ENCODE peak calls at places on chromosomes 7 and 10, in ten cellular contexts. One of them, this sample, is unnamed.

GRCh38 chr10:31399631-31400030 is 80.6 kb downstream of the ZEB1 start:
- DNase-seq in stomach: no peak
- DNase-seq in transverse colon: no peak
- DNase-seq in H1: no peak
- DNase-seq in sigmoid colon: no peak
- DNase-seq in Panc1: no peak
- DNase-seq in GM23338: no peak
- DNase-seq in HCT116: no peak
- DNase-seq in SK-N-SH: no peak
- DNase-seq in HL-60: no peak
- DNase-seq in this sample: no peak

GRCh38 chr7:29190349-29191045 is 4.1 kb upstream of the CHN2 start:
- DNase-seq in stomach: no peak
- DNase-seq in transverse colon: no peak
- DNase-seq in H1: no peak
- DNase-seq in sigmoid colon: no peak
- DNase-seq in Panc1: no peak
- DNase-seq in GM23338: no peak
- DNase-seq in HCT116: no peak
- DNase-seq in SK-N-SH: no peak
- DNase-seq in HL-60: no peak
- DNase-seq in this sample: no peak

GRCh38 chr10:71714055-71714454 is 5.5 kb downstream of the C10orf105 start:
- DNase-seq in stomach: no peak
- DNase-seq in transverse colon: no peak
- DNase-seq in H1: no peak
- DNase-seq in sigmoid colon: no peak
- DNase-seq in Panc1: no peak
- DNase-seq in GM23338: no peak
- DNase-seq in HCT116: no peak
- DNase-seq in SK-N-SH: no peak
- DNase-seq in HL-60: no peak
- DNase-seq in this sample: peak; percentile 65

GRCh38 chr10:95513008-95513589 is 48.1 kb downstream of the SORBS1 start:
- DNase-seq in stomach: peak; percentile 87
- DNase-seq in transverse colon: peak; percentile 41
- DNase-seq in H1: no peak
- DNase-seq in sigmoid colon: no peak
- DNase-seq in Panc1: no peak
- DNase-seq in GM23338: no peak
- DNase-seq in HCT116: no peak
- DNase-seq in SK-N-SH: no peak
- DNase-seq in HL-60: no peak
- DNase-seq in this sample: no peak

GRCh38 chr10:124739119-124739921 is 4.9 kb downstream of the FAM53B start:
- DNase-seq in stomach: no peak
- DNase-seq in transverse colon: no peak
- DNase-seq in H1: no peak
- DNase-seq in sigmoid colon: peak; percentile 74
- DNase-seq in Panc1: no peak
- DNase-seq in GM23338: peak; percentile 33
- DNase-seq in HCT116: no peak
- DNase-seq in SK-N-SH: no peak
- DNase-seq in HL-60: no peak
- DNase-seq in this sample: no peak

GRCh38 chr7:3236268-3236667 is 64.8 kb upstream of the SDK1 start:
- DNase-seq in stomach: no peak
- DNase-seq in transverse colon: no peak
- DNase-seq in H1: no peak
- DNase-seq in sigmoid colon: no peak
- DNase-seq in Panc1: no peak
- DNase-seq in GM23338: no peak
- DNase-seq in HCT116: no peak
- DNase-seq in SK-N-SH: no peak
- DNase-seq in HL-60: no peak
- DNase-seq in this sample: no peak

GRCh38 chr7:134353411-134353810 is 36.7 kb upstream of the SLC35B4 start:
- DNase-seq in stomach: no peak
- DNase-seq in transverse colon: no peak
- DNase-seq in H1: no peak
- DNase-seq in sigmoid colon: no peak
- DNase-seq in Panc1: no peak
- DNase-seq in GM23338: no peak
- DNase-seq in HCT116: no peak
- DNase-seq in SK-N-SH: no peak
- DNase-seq in HL-60: no peak
- DNase-seq in this sample: no peak

GRCh38 chr7:106542550-106543220 is 118.3 kb downstream of the CCDC71L start:
- DNase-seq in stomach: peak; percentile 60
- DNase-seq in transverse colon: peak; percentile 73
- DNase-seq in H1: peak; percentile 38
- DNase-seq in sigmoid colon: peak; percentile 75
- DNase-seq in Panc1: peak; percentile 42
- DNase-seq in GM23338: peak; percentile 90
- DNase-seq in HCT116: peak; percentile 77
- DNase-seq in SK-N-SH: peak; percentile 65
- DNase-seq in HL-60: peak; percentile 49
- DNase-seq in this sample: no peak

GRCh38 chr7:112495820-112496462 is 15.2 kb downstream of the LSMEM1 start:
- DNase-seq in stomach: peak; percentile 67
- DNase-seq in transverse colon: peak; percentile 61
- DNase-seq in H1: peak; percentile 23
- DNase-seq in sigmoid colon: peak; percentile 79
- DNase-seq in Panc1: peak; percentile 74
- DNase-seq in GM23338: peak; percentile 85
- DNase-seq in HCT116: peak; percentile 65
- DNase-seq in SK-N-SH: peak; percentile 57
- DNase-seq in HL-60: peak; percentile 51
- DNase-seq in this sample: peak; percentile 71

GRCh38 chr10:77604941-77605351 is 32.7 kb downstream of the KCNMA1 start:
- DNase-seq in stomach: no peak
- DNase-seq in transverse colon: peak; percentile 67
- DNase-seq in H1: no peak
- DNase-seq in sigmoid colon: peak; percentile 65
- DNase-seq in Panc1: no peak
- DNase-seq in GM23338: no peak
- DNase-seq in HCT116: no peak
- DNase-seq in SK-N-SH: no peak
- DNase-seq in HL-60: no peak
- DNase-seq in this sample: no peak

GRCh38 chr7:5425507-5426225 is 2.0 kb upstream of the TNRC18 start:
- DNase-seq in stomach: peak; percentile 65
- DNase-seq in transverse colon: peak; percentile 69
- DNase-seq in H1: no peak
- DNase-seq in sigmoid colon: peak; percentile 89
- DNase-seq in Panc1: no peak
- DNase-seq in GM23338: peak; percentile 95
- DNase-seq in HCT116: no peak
- DNase-seq in SK-N-SH: peak; percentile 83
- DNase-seq in HL-60: peak; percentile 75
- DNase-seq in this sample: peak; percentile 87

GRCh38 chr7:101172005-101172853 is 6.9 kb upstream of the VGF start:
- DNase-seq in stomach: no peak
- DNase-seq in transverse colon: no peak
- DNase-seq in H1: no peak
- DNase-seq in sigmoid colon: no peak
- DNase-seq in Panc1: no peak
- DNase-seq in GM23338: peak; percentile 87
- DNase-seq in HCT116: no peak
- DNase-seq in SK-N-SH: peak; percentile 36
- DNase-seq in HL-60: no peak
- DNase-seq in this sample: no peak

GRCh38 chr7:2219606-2220005 is 13.1 kb downstream of the MAD1L1 start:
- DNase-seq in stomach: no peak
- DNase-seq in transverse colon: no peak
- DNase-seq in H1: no peak
- DNase-seq in sigmoid colon: no peak
- DNase-seq in Panc1: no peak
- DNase-seq in GM23338: no peak
- DNase-seq in HCT116: no peak
- DNase-seq in SK-N-SH: no peak
- DNase-seq in HL-60: no peak
- DNase-seq in this sample: no peak

GRCh38 chr7:422191-422885 is 97.3 kb downstream of the PDGFA start:
- DNase-seq in stomach: no peak
- DNase-seq in transverse colon: no peak
- DNase-seq in H1: no peak
- DNase-seq in sigmoid colon: no peak
- DNase-seq in Panc1: no peak
- DNase-seq in GM23338: no peak
- DNase-seq in HCT116: no peak
- DNase-seq in SK-N-SH: no peak
- DNase-seq in HL-60: no peak
- DNase-seq in this sample: no peak

GRCh38 chr10:132994811-132995210 is 52.4 kb upstream of the CFAP46 start:
- DNase-seq in stomach: no peak
- DNase-seq in transverse colon: no peak
- DNase-seq in H1: no peak
- DNase-seq in sigmoid colon: no peak
- DNase-seq in Panc1: no peak
- DNase-seq in GM23338: no peak
- DNase-seq in HCT116: no peak
- DNase-seq in SK-N-SH: no peak
- DNase-seq in HL-60: no peak
- DNase-seq in this sample: no peak

DNA sequence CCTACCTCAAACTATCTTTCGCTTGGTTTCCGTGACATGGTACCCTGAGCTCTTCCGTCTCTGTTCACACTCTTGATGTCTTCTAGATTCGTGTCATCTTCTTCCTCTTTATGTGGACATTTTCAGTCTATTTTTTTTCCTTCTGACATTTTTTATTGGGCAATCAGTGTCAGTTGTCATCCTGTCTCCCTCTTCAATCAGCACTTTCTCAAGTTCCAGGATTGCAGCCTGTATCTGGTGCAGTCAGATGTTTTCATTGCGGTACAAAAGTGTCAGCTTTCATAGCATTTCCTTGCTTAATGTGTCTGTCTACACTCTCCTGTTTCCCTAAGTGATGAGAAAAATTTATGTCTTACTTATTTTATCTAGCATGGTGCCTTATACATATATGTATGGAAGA is 51.1 kb upstream of the ETV1 start:
- DNase-seq in stomach: no peak
- DNase-seq in transverse colon: no peak
- DNase-seq in H1: no peak
- DNase-seq in sigmoid colon: no peak
- DNase-seq in Panc1: no peak
- DNase-seq in GM23338: no peak
- DNase-seq in HCT116: no peak
- DNase-seq in SK-N-SH: no peak
- DNase-seq in HL-60: no peak
- DNase-seq in this sample: no peak
- TF ChIP-seq POLR2AphosphoS5 in stomach: no peak
- TF ChIP-seq POLR2AphosphoS5 in transverse colon: no peak
- TF ChIP-seq POLR2AphosphoS5 in H1: no peak
- TF ChIP-seq POLR2AphosphoS5 in sigmoid colon: no peak
- TF ChIP-seq POLR2AphosphoS5 in Panc1: no peak
- TF ChIP-seq POLR2AphosphoS5 in GM23338: no peak
- TF ChIP-seq POLR2AphosphoS5 in HCT116: no peak
- TF ChIP-seq POLR2AphosphoS5 in SK-N-SH: no peak
- TF ChIP-seq POLR2AphosphoS5 in HL-60: no peak
- TF ChIP-seq POLR2AphosphoS5 in this sample: no peak

GRCh38 chr7:49483142-49483541 is 290.3 kb upstream of the VWC2 start:
- DNase-seq in stomach: no peak
- DNase-seq in transverse colon: peak; percentile 8
- DNase-seq in H1: no peak
- DNase-seq in sigmoid colon: no peak
- DNase-seq in Panc1: no peak
- DNase-seq in GM23338: peak; percentile 28
- DNase-seq in HCT116: no peak
- DNase-seq in SK-N-SH: peak; percentile 6
- DNase-seq in HL-60: peak; percentile 3
- DNase-seq in this sample: no peak
- TF ChIP-seq CTCF in stomach: no peak
- TF ChIP-seq CTCF in transverse colon: peak; percentile 26
- TF ChIP-seq CTCF in H1: peak; percentile 25
- TF ChIP-seq CTCF in sigmoid colon: no peak
- TF ChIP-seq CTCF in Panc1: peak; percentile 11
- TF ChIP-seq CTCF in GM23338: peak; percentile 39
- TF ChIP-seq CTCF in HCT116: no peak
- TF ChIP-seq CTCF in SK-N-SH: peak; percentile 24
- TF ChIP-seq CTCF in HL-60: no peak
- TF ChIP-seq CTCF in this sample: peak; percentile 19

GRCh38 chr10:14603539-14604102 is 171.1 kb downstream of the FAM107B start:
- DNase-seq in stomach: no peak
- DNase-seq in transverse colon: no peak
- DNase-seq in H1: no peak
- DNase-seq in sigmoid colon: no peak
- DNase-seq in Panc1: no peak
- DNase-seq in GM23338: peak; percentile 41
- DNase-seq in HCT116: no peak
- DNase-seq in SK-N-SH: peak; percentile 76
- DNase-seq in HL-60: peak; percentile 50
- DNase-seq in this sample: no peak
- TF ChIP-seq POLR2AphosphoS5 in stomach: no peak
- TF ChIP-seq POLR2AphosphoS5 in transverse colon: no peak
- TF ChIP-seq POLR2AphosphoS5 in H1: no peak
- TF ChIP-seq POLR2AphosphoS5 in sigmoid colon: no peak
- TF ChIP-seq POLR2AphosphoS5 in Panc1: no peak
- TF ChIP-seq POLR2AphosphoS5 in GM23338: no peak
- TF ChIP-seq POLR2AphosphoS5 in HCT116: no peak
- TF ChIP-seq POLR2AphosphoS5 in SK-N-SH: no peak
- TF ChIP-seq POLR2AphosphoS5 in HL-60: no peak
- TF ChIP-seq POLR2AphosphoS5 in this sample: no peak

DNA sequence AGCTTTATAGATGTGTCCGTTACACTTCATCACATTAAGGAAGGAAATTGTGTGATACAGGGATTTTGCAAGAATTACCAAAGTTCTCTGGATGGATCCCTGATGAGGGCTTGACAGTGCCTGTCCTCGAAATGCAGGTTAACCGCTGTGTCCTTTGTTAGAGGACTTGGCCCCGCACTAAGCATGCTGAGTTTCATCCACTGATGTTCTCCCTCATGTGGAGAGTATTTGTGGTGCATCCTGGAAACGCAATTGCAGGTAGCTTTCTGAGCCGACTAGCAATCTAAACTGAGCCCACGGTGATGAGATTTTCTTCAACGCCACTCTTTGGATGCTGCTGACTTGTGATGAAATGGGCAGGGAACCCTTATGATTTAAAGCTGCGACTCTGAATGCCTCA is 71.9 kb upstream of the STK17A start:
- DNase-seq in stomach: no peak
- DNase-seq in transverse colon: no peak
- DNase-seq in H1: no peak
- DNase-seq in sigmoid colon: no peak
- DNase-seq in Panc1: no peak
- DNase-seq in GM23338: peak; percentile 75
- DNase-seq in HCT116: no peak
- DNase-seq in SK-N-SH: no peak
- DNase-seq in HL-60: peak; percentile 29
- DNase-seq in this sample: no peak
- TF ChIP-seq CTCF in stomach: no peak
- TF ChIP-seq CTCF in transverse colon: no peak
- TF ChIP-seq CTCF in H1: peak; percentile 45
- TF ChIP-seq CTCF in sigmoid colon: no peak
- TF ChIP-seq CTCF in Panc1: no peak
- TF ChIP-seq CTCF in GM23338: peak; percentile 50
- TF ChIP-seq CTCF in HCT116: no peak
- TF ChIP-seq CTCF in SK-N-SH: peak; percentile 29
- TF ChIP-seq CTCF in HL-60: no peak
- TF ChIP-seq CTCF in this sample: no peak

GRCh38 chr7:36214608-36215016 is 61.6 kb downstream of the EEPD1 start:
- DNase-seq in stomach: no peak
- DNase-seq in transverse colon: no peak
- DNase-seq in H1: no peak
- DNase-seq in sigmoid colon: peak; percentile 75
- DNase-seq in Panc1: no peak
- DNase-seq in GM23338: no peak
- DNase-seq in HCT116: no peak
- DNase-seq in SK-N-SH: no peak
- DNase-seq in HL-60: no peak
- DNase-seq in this sample: no peak
- TF ChIP-seq POLR2AphosphoS5 in stomach: peak; percentile 15
- TF ChIP-seq POLR2AphosphoS5 in transverse colon: no peak
- TF ChIP-seq POLR2AphosphoS5 in H1: no peak
- TF ChIP-seq POLR2AphosphoS5 in sigmoid colon: peak; percentile 45
- TF ChIP-seq POLR2AphosphoS5 in Panc1: no peak
- TF ChIP-seq POLR2AphosphoS5 in GM23338: no peak
- TF ChIP-seq POLR2AphosphoS5 in HCT116: no peak
- TF ChIP-seq POLR2AphosphoS5 in SK-N-SH: no peak
- TF ChIP-seq POLR2AphosphoS5 in HL-60: no peak
- TF ChIP-seq POLR2AphosphoS5 in this sample: no peak

This sample was measured in suprapubic skin.